ENCODE peak calls at places on chromosomes 5 and 9, in four cellular contexts. P is left ventricle myocardium inferior, W is stomach, H is breast epithelium. D is an unnamed sample.

GRCh38 chr5:129921204-129921603 is 16.9 kb downstream of the CHSY3 start:
- DNase-seq in W (no peak), H (no peak), P (no peak), D (no peak)

GRCh38 chr5:115389799-115390382 is 93.4 kb upstream of the CCDC112 start:
- DNase-seq in H (no peak), P (no peak), W (peak; percentile 41), D (no peak)

GRCh38 chr5:143562935-143563334 is 159.4 kb upstream of the NR3C1 start:
- DNase-seq in W (peak; percentile 39), H (no peak), P (no peak), D (peak; percentile 42)

GRCh38 chr9:95316274-95316673 is 1.2 kb downstream of the FANCC start:
- DNase-seq in H (no peak), P (no peak), W (no peak), D (no peak)

GRCh38 chr5:142946547-142947426 is 176.6 kb downstream of the ARHGAP26 start:
- DNase-seq in W (no peak), P (no peak), H (no peak), D (no peak)

GRCh38 chr5:174844971-174845370 is 120.6 kb downstream of the MSX2 start:
- DNase-seq in P (peak; percentile 21), H (no peak), W (no peak), D (no peak)

GRCh38 chr5:128534729-128535128 is 3.3 kb downstream of the FBN2 start:
- DNase-seq in P (no peak), H (no peak), W (no peak), D (no peak)

GRCh38 chr5:132979367-132979935 is 16.0 kb upstream of the AFF4 start:
- DNase-seq in H (no peak), P (no peak), W (no peak), D (no peak)

GRCh38 chr5:84688566-84688965 is 303.9 kb upstream of the EDIL3 start:
- DNase-seq in W (no peak), P (no peak), H (no peak), D (no peak)

GRCh38 chr5:62284946-62285891 is 20.8 kb upstream of the KIF2A start:
- DNase-seq in P (no peak), H (no peak), W (no peak), D (no peak)

GRCh38 chr9:33778700-33779351 is 16.5 kb upstream of the PRSS3 start:
- DNase-seq in H (no peak), W (peak; percentile 46), P (no peak), D (no peak)

GRCh38 chr9:98318041-98318790 is 62.8 kb upstream of the TBC1D2 start:
- DNase-seq in P (no peak), W (no peak), H (no peak), D (no peak)

GRCh38 chr5:18778226-18778625 is 1144.0 kb downstream of the TAF11L14 start:
- DNase-seq in W (no peak), P (no peak), H (no peak), D (no peak)

GRCh38 chr5:96932026-96932425 is 3.9 kb upstream of the LNPEP start:
- DNase-seq in P (no peak), W (no peak), H (no peak), D (no peak)

GRCh38 chr5:129460951-129461815 is 1.1 kb downstream of the ADAMTS19 start:
- DNase-seq in W (peak; percentile 51), P (peak; percentile 23), H (no peak), D (no peak)

GRCh38 chr9:121305269-121305994 is 37.5 kb downstream of the GSN start:
- DNase-seq in H (peak; percentile 61), W (peak; percentile 44), P (peak; percentile 85), D (peak; percentile 22)

GRCh38 chr5:81450940-81451339 is 57.0 kb upstream of the ACOT12 start:
- DNase-seq in W (no peak), H (no peak), P (no peak), D (no peak)

GRCh38 chr9:8349369-8349768 is 549.8 kb upstream of the DMAC1 start:
- DNase-seq in W (no peak), H (no peak), P (no peak), D (no peak)

GRCh38 chr5:175672976-175673648 is 15.2 kb downstream of the HRH2 start:
- DNase-seq in W (no peak), H (no peak), P (no peak), D (no peak)

GRCh38 chr5:138668451-138668850 is 84.8 kb upstream of the CTNNA1 start:
- DNase-seq in H (peak; percentile 34), P (peak; percentile 75), W (peak; percentile 26), D (no peak)

GRCh38 chr5:1050449-1051365 is 42.1 kb downstream of the NKD2 start:
- DNase-seq in W (no peak), H (no peak), P (peak; percentile 50), D (no peak)

GRCh38 chr9:121222524-121223171 is 21.0 kb upstream of the RAB14 start:
- DNase-seq in H (no peak), W (no peak), P (no peak), D (no peak)

GRCh38 chr9:33273972-33274328 is 9.1 kb downstream of the CHMP5 start:
- DNase-seq in W (no peak), P (no peak), H (no peak), D (no peak)

GRCh38 chr9:125548141-125548540 is 158.9 kb downstream of the MAPKAP1 start:
- DNase-seq in W (no peak), P (no peak), H (no peak), D (no peak)

GRCh38 chr9:92048924-92049625 is 66.1 kb downstream of the SPTLC1 start:
- DNase-seq in H (no peak), P (no peak), W (no peak), D (no peak)

GRCh38 chr5:132458226-132458560 is 32.4 kb downstream of the IRF1 start:
- DNase-seq in W (no peak), H (no peak), P (no peak), D (no peak)

GRCh38 chr9:70510157-70510770 is 95.8 kb upstream of the KLF9 start:
- DNase-seq in H (no peak), W (peak; percentile 56), P (peak; percentile 30), D (no peak)

GRCh38 chr5:73640861-73641320 is 14.9 kb downstream of the ARHGEF28 start:
- DNase-seq in W (no peak), P (no peak), H (no peak), D (no peak)

GRCh38 chr9:128899566-128900322 is 17.8 kb downstream of the LRRC8A start:
- DNase-seq in P (no peak), H (no peak), W (no peak), D (no peak)
- H3K36me3 ChIP-seq in P (peaks cover 40% of the 10 kb centered on the region), H (no peaks in the 10 kb centered on the region), W (peaks cover 51% of the 10 kb centered on the region), D (peaks cover 29% of the 10 kb centered on the region)

GRCh38 chr9:85941617-85941930 is 628 bp downstream of the NAA35 start:
- DNase-seq in H (no peak), P (no peak), W (no peak), D (no peak)

GRCh38 chr9:85943757-85944430 is 2.9 kb downstream of the NAA35 start:
- DNase-seq in H (no peak), W (no peak), P (no peak), D (no peak)

GRCh38 chr9:85944672-85945071 is 3.7 kb downstream of the NAA35 start:
- DNase-seq in H (no peak), W (no peak), P (no peak), D (no peak)

GRCh38 chr9:85941966-85942912 is 1.3 kb downstream of the NAA35 start:
- DNase-seq in W (no peak), P (no peak), H (no peak), D (no peak)

GRCh38 chr9:85942913-85943729 is 2.2 kb downstream of the NAA35 start:
- DNase-seq in W (no peak), H (no peak), P (no peak), D (no peak)
- H3K36me3 ChIP-seq in W (peaks cover 23% of the 10 kb centered on the region), H (no peaks in the 10 kb centered on the region), P (peaks cover 32% of the 10 kb centered on the region), D (peaks cover 6% of the 10 kb centered on the region)

DNA sequence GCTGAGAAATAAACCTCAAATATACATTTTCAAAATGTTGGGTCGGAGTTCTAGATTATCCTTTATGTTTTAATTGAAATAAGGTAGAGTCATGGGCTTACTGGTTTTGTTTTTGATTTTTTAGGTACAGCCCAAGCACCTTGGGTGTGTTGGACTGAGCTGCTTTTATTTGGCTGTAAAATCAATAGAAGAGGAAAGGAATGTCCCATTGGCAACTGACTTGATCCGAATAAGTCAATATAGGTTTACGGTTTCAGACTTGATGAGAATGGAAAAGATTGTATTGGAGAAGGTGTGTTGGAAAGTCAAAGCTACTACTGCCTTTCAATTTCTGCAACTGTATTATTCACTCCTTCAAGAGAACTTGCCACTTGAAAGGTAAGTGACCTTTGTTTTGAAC is 3.6 kb downstream of the CCNG1 start:
- DNase-seq in P (no peak), H (no peak), W (no peak), D (no peak)
- H3K36me3 ChIP-seq in P (peaks cover 59% of the 10 kb centered on the region), H (no peaks in the 10 kb centered on the region), W (peaks cover 52% of the 10 kb centered on the region), D (peaks cover 36% of the 10 kb centered on the region)

DNA sequence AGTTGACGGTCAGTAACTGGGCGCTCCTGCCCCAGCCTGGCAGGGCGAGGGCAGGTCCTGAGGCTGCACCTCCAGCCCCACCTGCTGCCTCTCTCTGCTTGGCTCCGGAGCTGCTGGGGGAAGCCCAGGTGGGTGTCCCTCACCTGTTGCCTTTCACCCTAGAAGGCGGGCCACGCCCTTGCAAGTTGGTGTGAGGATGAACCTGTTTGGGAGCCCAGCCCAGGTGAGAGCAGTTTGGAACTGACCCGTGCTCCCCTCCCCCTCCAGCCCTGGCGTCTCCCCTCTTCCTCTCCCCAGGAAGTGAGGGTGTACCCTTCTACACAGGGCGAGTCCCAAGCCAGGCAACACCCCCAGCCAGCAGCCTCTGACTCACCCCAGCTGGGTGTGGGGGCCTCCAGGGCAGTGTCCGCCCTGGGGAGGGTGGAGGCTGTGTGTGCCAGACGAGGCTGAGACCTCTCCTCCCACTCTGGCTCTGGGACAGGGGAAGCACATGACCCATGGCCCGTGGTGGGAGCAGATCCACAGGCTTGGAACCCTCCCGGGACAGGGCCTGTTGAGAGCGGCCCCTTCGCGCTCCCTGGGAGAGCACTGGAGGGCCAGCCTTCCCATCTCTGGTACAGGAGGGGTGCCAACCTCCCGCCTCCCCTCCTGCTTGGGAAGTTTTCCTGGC is 10.4 kb downstream of the LRRC8A start:
- DNase-seq in H (peak; percentile 92), P (peak; percentile 88), W (peak; percentile 82), D (peak; percentile 88)
- H3K36me3 ChIP-seq in H (no peaks in the 10 kb centered on the region), P (peaks cover 63% of the 10 kb centered on the region), W (peaks cover 74% of the 10 kb centered on the region), D (peaks cover 56% of the 10 kb centered on the region)